ENCODE peak calls at places on chromosomes 2 and 18, in ten cellular contexts. A is type B pancreatic cell, T is lower leg skin, M is astrocyte of the spinal cord, W is hippocampal formation, X is NCI-H460, O is caudate nucleus, N is prostate gland, V is NCI-H2081, I is GM23248. C is an unnamed sample.

GRCh38 chr2:168998609-168999211 is 32.4 kb downstream of the ABCB11 start:
- DNase-seq in T (no peak), X (no peak), V (no peak), N (peak), O (no peak), I (no peak), M (no peak), A (no peak), W (no peak), C (no peak)

GRCh38 chr2:199057936-199058335 is 399.8 kb downstream of the SATB2 start:
- DNase-seq in A (no peak), O (no peak), I (peak), X (no peak), M (no peak), T (no peak), V (no peak), N (no peak), W (no peak), C (no peak)

GRCh38 chr2:119548516-119549120 is 4.4 kb downstream of the CFAP221 start:
- DNase-seq in W (no peak), O (no peak), N (no peak), A (no peak), T (no peak), V (no peak), X (no peak), I (no peak), M (no peak), C (no peak)

GRCh38 chr2:116211719-116212118 is 1602.8 kb upstream of the DDX18 start:
- DNase-seq in W (no peak), N (no peak), I (no peak), X (no peak), T (no peak), V (no peak), O (no peak), M (no peak), A (no peak), C (no peak)

GRCh38 chr2:158024288-158024898 is 77.3 kb upstream of the UPP2 start:
- DNase-seq in M (peak), O (no peak), N (peak), I (peak), A (no peak), W (peak), X (peak), T (peak), V (peak), C (no peak)

GRCh38 chr2:8645176-8645831 is 36.6 kb upstream of the ID2 start:
- DNase-seq in M (no peak), I (no peak), V (no peak), A (no peak), O (no peak), X (no peak), W (no peak), T (no peak), N (no peak), C (peak)

GRCh38 chr18:8946046-8946838 is 156.3 kb upstream of the NDUFV2 start:
- DNase-seq in O (no peak), T (no peak), W (no peak), V (no peak), N (no peak), A (no peak), I (peak), X (no peak), M (peak), C (no peak)

GRCh38 chr18:44098551-44099098 is 582.1 kb upstream of the SETBP1 start:
- DNase-seq in N (no peak), I (peak), M (peak), A (no peak), O (no peak), X (no peak), V (no peak), T (no peak), W (no peak), C (no peak)

C was measured in mesenteric fat pad.